ENCODE peak calls at places on chromosomes 3 and 15, in seven cellular contexts. G is effector memory CD4-positive, alpha-beta T cell; I is non-pigmented ciliary epithelial cell; U is A172; F is NCI-H748 treated with DMSO at 0.1 percent for 48 hours; E is EH; K is suprapubic skin. H is an unnamed sample.

GRCh38 chr15:63487076-63487757 is 17.2 kb upstream of the USP3 start:
- DNase-seq in G (peak; percentile 70), I (no peak), U (peak; percentile 39), F (peak; percentile 4), E (peak; percentile 72), K (peak; percentile 92), H (peak; percentile 86)

GRCh38 chr15:56805466-56806146 is 72.3 kb upstream of the ZNF280D start:
- DNase-seq in G (no peak), I (peak; percentile 82), U (peak; percentile 82), F (no peak), E (peak; percentile 89), K (no peak), H (peak; percentile 49)

GRCh38 chr15:73387507-73388255 is 18.9 kb upstream of the HCN4 start:
- DNase-seq in G (no peak), I (peak; percentile 6), U (peak; percentile 55), F (no peak), E (peak; percentile 25), K (peak; percentile 65), H (no peak)

GRCh38 chr15:87752250-87752951 is 504.1 kb downstream of the NTRK3 start:
- DNase-seq in G (no peak), I (peak; percentile 83), U (peak; percentile 90), F (peak; percentile 5), E (peak; percentile 93), K (no peak), H (no peak)

GRCh38 chr3:38649500-38650247 is at the start of gene SCN5A:
- DNase-seq in G (peak; percentile 29), I (no peak), U (no peak), F (no peak), E (peak; percentile 47), K (no peak), H (no peak)

GRCh38 chr15:98815207-98815606 is 166.9 kb downstream of the IGF1R start:
- DNase-seq in G (no peak), I (no peak), U (no peak), F (no peak), E (no peak), K (no peak), H (peak; percentile 73)

GRCh38 chr3:138049157-138049919 is 39.4 kb downstream of the CLDN18 start:
- DNase-seq in G (no peak), I (peak; percentile 63), U (peak; percentile 8), F (no peak), E (peak; percentile 81), K (no peak), H (no peak)

GRCh38 chr15:68783226-68784054 is 37.3 kb downstream of the ANP32A start:
- DNase-seq in G (peak; percentile 51), I (no peak), U (no peak), F (peak; percentile 1), E (peak; percentile 30), K (no peak), H (peak; percentile 55)

GRCh38 chr3:71185733-71186455 is 397.6 kb downstream of the FOXP1 start:
- DNase-seq in G (no peak), I (peak; percentile 67), U (peak; percentile 35), F (no peak), E (peak; percentile 77), K (no peak), H (no peak)

GRCh38 chr3:58052373-58053273 is 44.4 kb downstream of the FLNB start:
- DNase-seq in G (no peak), I (peak; percentile 93), U (peak; percentile 98), F (no peak), E (peak; percentile 98), K (peak; percentile 86), H (peak; percentile 40)

GRCh38 chr3:148727242-148727641 is 29.5 kb downstream of the AGTR1 start:
- DNase-seq in G (no peak), I (no peak), U (peak; percentile 27), F (peak; percentile 14), E (peak; percentile 49), K (no peak), H (peak; percentile 77)

GRCh38 chr3:8506611-8507061 is 5.0 kb downstream of the LMCD1 start:
- DNase-seq in G (no peak), I (no peak), U (peak; percentile 89), F (no peak), E (peak; percentile 89), K (no peak), H (no peak)

GRCh38 chr3:172289583-172289982 is 158.7 kb downstream of the GHSR start:
- DNase-seq in G (no peak), I (no peak), U (no peak), F (no peak), E (no peak), K (no peak), H (no peak)

GRCh38 chr3:40971191-40972168 is 227.8 kb upstream of the CTNNB1 start:
- DNase-seq in G (no peak), I (peak; percentile 95), U (peak; percentile 94), F (peak; percentile 40), E (peak; percentile 96), K (no peak), H (no peak)

GRCh38 chr3:73716418-73716817 is 91.7 kb upstream of the PDZRN3 start:
- DNase-seq in G (no peak), I (no peak), U (peak; percentile 17), F (no peak), E (peak; percentile 72), K (no peak), H (no peak)

H was measured in head of caudate nucleus.